ENCODE peak calls at places on chromosomes 3 and 15, in ten cellular contexts. J is HCEC 1CT; X is naive thymus-derived CD4-positive, alpha-beta T cell; K is WTC11; Q is A549; H is kidney epithelial cell; M is cardiac septum; F is T-helper 2 cell; N is choroid plexus epithelial cell; G is fibroblast of the aortic adventitia. Z is an unnamed sample.
A peak's percentile ranks its signal among the peaks of the same experiment; 100 is the strongest.

GRCh38 chr3:38129058-38129457 is 7.9 kb downstream of the ACAA1 start:
- DNase-seq in J (no peak), X (no peak), G (no peak), M (no peak), K (no peak), H (no peak), N (no peak), Q (no peak), F (no peak), Z (no peak)

GRCh38 chr15:59208850-59209249 is 2.2 kb downstream of the LDHAL6B start:
- DNase-seq in G (peak; percentile 43), M (no peak), H (no peak), Q (no peak), J (no peak), N (no peak), F (no peak), K (no peak), X (no peak), Z (peak; percentile 14)

GRCh38 chr3:73431136-73431933 is 193.4 kb downstream of the PDZRN3 start:
- DNase-seq in J (no peak), Q (no peak), H (no peak), K (no peak), M (no peak), N (no peak), F (no peak), G (no peak), X (no peak), Z (no peak)

GRCh38 chr3:170180107-170180951 is 1.2 kb downstream of the PHC3 start:
- DNase-seq in J (peak; percentile 26), H (no peak), F (no peak), N (peak; percentile 56), G (peak; percentile 36), X (no peak), M (no peak), Q (no peak), K (no peak), Z (no peak)

GRCh38 chr3:183825380-183826161 is at the start of gene MAP6D1:
- DNase-seq in G (peak; percentile 18), Q (peak; percentile 52), X (peak; percentile 40), H (no peak), K (peak; percentile 80), F (no peak), J (peak; percentile 41), M (peak; percentile 73), N (peak; percentile 48), Z (peak; percentile 84)

GRCh38 chr15:68334661-68335124 is 57.1 kb downstream of the FEM1B start:
- DNase-seq in X (no peak), G (no peak), F (no peak), N (peak; percentile 67), J (no peak), M (no peak), H (no peak), Q (no peak), K (no peak), Z (peak; percentile 29)

GRCh38 chr3:135895106-135895733 is 70.3 kb upstream of the PPP2R3A start:
- DNase-seq in Q (peak; percentile 71), N (peak; percentile 89), G (peak; percentile 90), F (no peak), M (no peak), K (peak; percentile 84), X (peak; percentile 9), J (peak; percentile 73), H (peak; percentile 38), Z (peak; percentile 55)

GRCh38 chr3:82353281-82354171 is 592.1 kb upstream of the GBE1 start:
- DNase-seq in K (no peak), M (no peak), N (peak; percentile 71), G (no peak), F (no peak), H (no peak), Q (no peak), X (no peak), J (no peak), Z (no peak)

GRCh38 chr3:169091196-169091595 is 572.3 kb downstream of the MECOM start:
- DNase-seq in G (peak; percentile 73), K (no peak), N (peak; percentile 87), M (no peak), J (peak; percentile 78), X (no peak), Q (no peak), H (no peak), F (no peak), Z (peak; percentile 22)

GRCh38 chr15:35925634-35926380 is 379.8 kb upstream of the DPH6 start:
- DNase-seq in K (no peak), H (peak; percentile 28), X (no peak), F (no peak), M (no peak), N (peak; percentile 62), Q (no peak), G (peak; percentile 4), J (peak; percentile 6), Z (peak; percentile 3)

GRCh38 chr3:138941259-138941885 is 5.6 kb downstream of the FOXL2 start:
- DNase-seq in M (peak; percentile 58), G (peak; percentile 30), X (no peak), H (no peak), K (peak; percentile 85), F (no peak), Q (peak; percentile 62), N (peak; percentile 64), J (peak; percentile 61), Z (peak; percentile 71)

GRCh38 chr3:196942915-196943277 is 568 bp upstream of the NCBP2 start:
- DNase-seq in N (no peak), H (no peak), M (no peak), J (no peak), G (no peak), F (no peak), X (no peak), K (no peak), Q (no peak), Z (peak; percentile 38)

GRCh38 chr3:17183951-17184550 is 299.3 kb downstream of the PLCL2 start:
- DNase-seq in N (peak; percentile 58), F (no peak), X (no peak), G (peak; percentile 71), M (no peak), K (no peak), J (peak; percentile 82), Q (peak; percentile 30), H (peak; percentile 48), Z (no peak)

GRCh38 chr3:12299026-12299425 is 10.2 kb downstream of the PPARG start:
- DNase-seq in X (no peak), K (no peak), N (no peak), Q (no peak), J (no peak), H (no peak), G (peak; percentile 20), F (no peak), M (no peak), Z (no peak)

GRCh38 chr15:67135494-67135893 is 70.1 kb downstream of the SMAD3 start:
- DNase-seq in F (no peak), X (no peak), G (peak; percentile 86), K (no peak), Q (peak; percentile 90), M (no peak), N (peak; percentile 89), H (no peak), J (peak; percentile 73), Z (peak; percentile 50)

GRCh38 chr3:117842086-117842485 is 1132.5 kb downstream of the TUSC7 start:
- DNase-seq in Q (no peak), H (no peak), G (no peak), M (no peak), J (no peak), F (no peak), N (no peak), X (no peak), K (no peak), Z (no peak)

GRCh38 chr3:14118400-14119165 is 6.1 kb downstream of the CHCHD4 start:
- DNase-seq in G (peak; percentile 52), J (no peak), Q (peak; percentile 26), F (no peak), X (no peak), M (no peak), K (no peak), H (no peak), N (peak; percentile 93), Z (no peak)

GRCh38 chr15:41873711-41874110 is 20.1 kb downstream of the SPTBN5 start:
- DNase-seq in K (no peak), F (no peak), X (no peak), M (no peak), G (no peak), J (no peak), N (no peak), H (no peak), Q (no peak), Z (no peak)

GRCh38 chr15:100171411-100171810 is 170.4 kb downstream of the ADAMTS17 start:
- DNase-seq in K (no peak), N (no peak), G (no peak), J (no peak), Q (no peak), M (no peak), H (no peak), X (no peak), F (no peak), Z (no peak)

GRCh38 chr15:101371519-101371918 is 76.5 kb upstream of the SNRPA1 start:
- DNase-seq in Q (no peak), J (no peak), F (no peak), K (no peak), G (no peak), N (no peak), H (no peak), M (no peak), X (no peak), Z (no peak)

GRCh38 chr15:38603672-38604071 is 39.1 kb upstream of the RASGRP1 start:
- DNase-seq in Q (no peak), J (no peak), G (no peak), F (no peak), H (no peak), K (no peak), N (no peak), X (no peak), M (no peak), Z (no peak)

GRCh38 chr3:128494152-128494650 is 1.2 kb upstream of the GATA2 start:
- DNase-seq in M (peak; percentile 4), F (no peak), G (no peak), X (no peak), K (no peak), J (no peak), N (no peak), Q (no peak), H (no peak), Z (no peak)

Z was measured in AG08396.